ENCODE peak calls at places on chromosomes 2 and 18, in four cellular contexts. Y is left colon, P is GM04504, N is fibroblast of the conjunctiva. W is an unnamed sample.

GRCh38 chr2:27262379-27263286 is at the start of gene SLC30A3:
- DNase-seq in Y (peak), P (no peak), N (no peak), W (peak)

GRCh38 chr2:82314836-82315472 is 2010.4 kb upstream of the LRRTM1 start:
- DNase-seq in Y (no peak), P (no peak), N (no peak), W (no peak)

GRCh38 chr2:179427065-179427464 is 162.4 kb upstream of the SESTD1 start:
- DNase-seq in Y (no peak), P (no peak), N (no peak), W (no peak)

GRCh38 chr2:156145469-156145868 is 187.1 kb downstream of the NR4A2 start:
- DNase-seq in Y (no peak), P (no peak), N (no peak), W (no peak)

GRCh38 chr2:48174503-48174902 is 268.2 kb upstream of the FBXO11 start:
- DNase-seq in Y (no peak), P (no peak), N (no peak), W (no peak)

GRCh38 chr18:32768646-32769206 is 4.1 kb downstream of the KLHL14 start:
- DNase-seq in Y (no peak), P (no peak), N (no peak), W (no peak)

GRCh38 chr2:108593547-108594098 is 59.4 kb downstream of the LIMS1 start:
- DNase-seq in Y (no peak), P (peak), N (peak), W (no peak)

GRCh38 chr2:181948227-181948626 is 37.4 kb upstream of the PPP1R1C start:
- DNase-seq in Y (no peak), P (no peak), N (no peak), W (no peak)

GRCh38 chr18:10893761-10894160 is 255.6 kb downstream of the PIEZO2 start:
- DNase-seq in Y (no peak), P (no peak), N (no peak), W (no peak)

GRCh38 chr2:144480257-144480656 is 39.7 kb downstream of the ZEB2 start:
- DNase-seq in Y (no peak), P (no peak), N (peak), W (no peak)

GRCh38 chr2:114797942-114798341 is 355.5 kb downstream of the DPP10 start:
- DNase-seq in Y (no peak), P (no peak), N (no peak), W (no peak)

GRCh38 chr18:926946-927345 is 22.3 kb downstream of the ADCYAP1 start:
- DNase-seq in Y (no peak), P (no peak), N (no peak), W (no peak)